ENCODE peak calls at places on chromosomes 5 and 9, in five cellular contexts. U is ascending aorta; V is heart left ventricle; P is astrocyte; B is CD8-positive, alpha-beta T cell. I is an unnamed sample.

GRCh38 chr5:128708841-128709240 is 170.8 kb upstream of the FBN2 start:
- DNase-seq in U (no peak), V (no peak), P (no peak), B (no peak), I (no peak)

GRCh38 chr5:6682239-6682638 is 31.0 kb upstream of the TENT4A start:
- DNase-seq in U (no peak), B (no peak), P (no peak), V (no peak), I (no peak)

GRCh38 chr5:98096155-98096554 is 677.3 kb upstream of the RGMB start:
- DNase-seq in U (no peak), P (peak), B (no peak), V (no peak), I (no peak)

GRCh38 chr5:164300295-164300694 is 794.9 kb downstream of the MAT2B start:
- DNase-seq in P (no peak), U (no peak), B (no peak), V (no peak), I (no peak)

GRCh38 chr9:116322521-116322920 is 168.9 kb downstream of the PAPPA start:
- DNase-seq in U (no peak), B (no peak), V (no peak), P (no peak), I (no peak)

GRCh38 chr9:137021979-137022619 is 5.9 kb downstream of the ABCA2 start:
- DNase-seq in U (no peak), V (no peak), B (peak), P (no peak), I (no peak)

GRCh38 chr5:93574041-93574938 is 6.7 kb downstream of the NR2F1-AS1 start:
- DNase-seq in V (no peak), U (no peak), B (no peak), P (no peak), I (no peak)

GRCh38 chr5:35009657-35010056 is 38.1 kb downstream of the AGXT2 start:
- DNase-seq in V (no peak), U (no peak), P (no peak), B (no peak), I (no peak)

GRCh38 chr5:180642181-180643140 is 6.9 kb downstream of the FLT4 start:
- DNase-seq in B (no peak), U (no peak), V (no peak), P (no peak), I (no peak)

GRCh38 chr5:14171621-14172020 is 28.5 kb downstream of the TRIO start:
- DNase-seq in U (no peak), B (no peak), V (no peak), P (peak), I (no peak)

GRCh38 chr5:38347040-38347763 is 88.8 kb downstream of the EGFLAM start:
- DNase-seq in B (no peak), P (no peak), U (no peak), V (no peak), I (no peak)

GRCh38 chr9:85142461-85143401 is 473.2 kb downstream of the NTRK2 start:
- DNase-seq in B (no peak), V (peak), P (no peak), U (no peak), I (no peak)

GRCh38 chr5:52987711-52988329 is 1.3 kb upstream of the ITGA2 start:
- DNase-seq in V (no peak), U (no peak), P (peak), B (no peak), I (peak)

GRCh38 chr9:89077519-89077918 is 86.3 kb downstream of the S1PR3 start:
- DNase-seq in B (no peak), V (no peak), U (no peak), P (no peak), I (no peak)

GRCh38 chr9:128251701-128252100 is 24.1 kb downstream of the GOLGA2 start:
- DNase-seq in P (no peak), B (no peak), U (no peak), V (no peak), I (no peak)

GRCh38 chr9:83965350-83966208 is 14.4 kb downstream of the HNRNPK start:
- DNase-seq in B (no peak), V (no peak), U (no peak), P (no peak), I (no peak)

GRCh38 chr9:36847781-36848673 is 186.0 kb downstream of the PAX5 start:
- DNase-seq in V (no peak), B (no peak), U (no peak), P (peak), I (no peak)

GRCh38 chr5:81782811-81783210 is 31.9 kb upstream of the SSBP2 start:
- DNase-seq in P (no peak), B (no peak), U (no peak), V (no peak), I (no peak)

DNA sequence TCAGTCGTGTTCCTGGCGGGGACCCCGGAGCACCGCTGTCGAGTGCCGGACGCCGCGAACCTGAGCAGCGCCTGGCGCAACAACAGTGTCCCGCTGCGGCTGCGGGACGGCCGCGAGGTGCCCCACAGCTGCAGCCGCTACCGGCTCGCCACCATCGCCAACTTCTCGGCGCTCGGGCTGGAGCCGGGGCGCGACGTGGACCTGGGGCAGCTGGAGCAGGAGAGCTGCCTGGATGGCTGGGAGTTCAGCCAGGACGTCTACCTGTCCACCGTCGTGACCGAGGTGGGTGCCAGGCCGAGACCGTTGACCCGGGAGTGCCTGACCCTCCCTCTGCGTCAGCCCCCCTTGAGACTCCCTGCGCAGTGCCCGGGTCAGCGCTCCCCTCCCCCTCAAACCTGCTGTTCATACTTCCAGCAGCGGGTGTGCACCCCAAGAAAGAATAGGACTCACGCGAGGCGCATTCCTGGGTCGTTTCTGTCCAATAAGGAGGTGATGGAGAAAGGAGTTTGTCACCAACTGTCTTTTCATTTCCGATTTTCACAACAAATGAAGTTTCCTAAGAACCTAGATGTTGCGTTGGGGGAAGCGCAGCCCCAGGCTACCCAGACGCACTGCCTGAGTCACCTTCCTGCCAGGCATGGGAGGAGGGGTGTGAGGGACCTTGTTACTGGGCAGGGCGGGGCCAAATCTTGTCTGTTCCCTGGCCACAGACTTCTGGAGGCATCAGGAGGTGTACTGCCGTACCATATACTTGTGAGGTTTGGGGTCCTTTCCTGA is 722 bp downstream of the SLC22A4 start:
- DNase-seq in V (peak), B (peak), P (peak), U (peak), I (peak)
- TF ChIP-seq CTCF in V (no peak), B (no peak), P (no peak), U (no peak), I (no peak)

GRCh38 chr5:1116977-1117376 is 5.1 kb upstream of the SLC12A7 start:
- DNase-seq in B (no peak), P (no peak), U (no peak), V (no peak), I (no peak)
- H3K27ac ChIP-seq in B (no peak), P (no peak), U (no peak), V (no peak), I (no peak)

GRCh38 chr9:132609829-132610228 is 27.4 kb downstream of the BARHL1 start:
- DNase-seq in P (peak), B (no peak), V (no peak), U (no peak), I (no peak)
- TF ChIP-seq CTCF in P (no peak), B (no peak), V (no peak), U (no peak), I (no peak)

GRCh38 chr9:115103746-115104477 is 14.0 kb downstream of the TNC start:
- DNase-seq in U (no peak), P (peak), V (no peak), B (no peak), I (no peak)
- H3K27ac ChIP-seq in U (no peak), P (peak), V (no peak), B (no peak), I (peak)

I was measured in breast epithelium.